ENCODE peak calls at places on chromosome 15, in seven cellular contexts. M, I, N, W, A, C and G are unnamed samples. For H3K4me1, the result is how much of the 10 kb centered on the place peaks cover.

GRCh38 chr15:96314508-96314907 is 16.0 kb upstream of the NR2F2 start:
- DNase-seq in M (no peak), I (no peak), N (no peak), W (no peak), A (no peak), C (no peak), G (no peak)

GRCh38 chr15:29835301-29835700 is 13.0 kb upstream of the TJP1 start:
- DNase-seq in M (no peak), I (no peak), N (no peak), W (no peak), A (no peak), C (no peak), G (no peak)

GRCh38 chr15:82646250-82647044 is 716 bp downstream of the CPEB1 start:
- DNase-seq in M (no peak), I (no peak), N (no peak), W (no peak), A (no peak), C (peak), G (no peak)

GRCh38 chr15:65839354-65839901 is 29.9 kb upstream of the RAB11A start:
- DNase-seq in M (no peak), I (no peak), N (no peak), W (no peak), A (no peak), C (no peak), G (no peak)

GRCh38 chr15:78637776-78638435 is 3.1 kb downstream of the CHRNB4 start:
- DNase-seq in M (no peak), I (no peak), N (no peak), W (no peak), A (no peak), C (no peak), G (no peak)

GRCh38 chr15:101615986-101616848 is 36.0 kb downstream of the TM2D3 start:
- DNase-seq in M (peak), I (no peak), N (peak), W (peak), A (peak), C (peak), G (peak)

GRCh38 chr15:71575474-71576045 is 234.8 kb upstream of the NR2E3 start:
- DNase-seq in M (no peak), I (no peak), N (no peak), W (no peak), A (no peak), C (no peak), G (no peak)

GRCh38 chr15:36529296-36530011 is 50.0 kb upstream of the CDIN1 start:
- DNase-seq in M (no peak), I (no peak), N (no peak), W (no peak), A (no peak), C (no peak), G (no peak)

GRCh38 chr15:56281145-56281544 is 37.5 kb upstream of the RFX7 start:
- DNase-seq in M (no peak), I (no peak), N (no peak), W (no peak), A (no peak), C (no peak), G (no peak)

GRCh38 chr15:38252481-38253311 is at the start of gene SPRED1:
- DNase-seq in M (no peak), I (peak), N (peak), W (peak), A (peak), C (peak), G (peak)

GRCh38 chr15:31455499-31455898 is 128.9 kb downstream of the KLF13 start:
- DNase-seq in M (no peak), I (no peak), N (no peak), W (no peak), A (no peak), C (no peak), G (no peak)

GRCh38 chr15:36831125-36831914 is 251.9 kb downstream of the CDIN1 start:
- DNase-seq in M (no peak), I (no peak), N (no peak), W (no peak), A (no peak), C (no peak), G (no peak)

GRCh38 chr15:62600376-62600775 is 435.3 kb upstream of the C2CD4B start:
- DNase-seq in M (no peak), I (no peak), N (no peak), W (no peak), A (no peak), C (no peak), G (no peak)
- H3K4me1 ChIP-seq in M (under half), I (under half), N (under half), W (under half), A (under half), C (under half), G (under half)

GRCh38 chr15:47719730-47720129 is 2.4 kb downstream of the SEMA6D start:
- DNase-seq in M (no peak), I (no peak), N (no peak), W (no peak), A (no peak), C (no peak), G (no peak)
- H3K4me3 ChIP-seq in M (no peak), I (no peak), N (peak), W (peak), A (peak), C (peak), G (peak)

GRCh38 chr15:98441599-98441998 is 206.7 kb upstream of the IGF1R start:
- DNase-seq in M (no peak), I (no peak), N (no peak), W (no peak), A (no peak), C (no peak), G (no peak)

GRCh38 chr15:98442901-98443300 is 205.4 kb upstream of the IGF1R start:
- DNase-seq in M (no peak), I (no peak), N (no peak), W (no peak), A (no peak), C (no peak), G (no peak)

GRCh38 chr15:98439523-98439942 is 208.8 kb upstream of the IGF1R start:
- DNase-seq in M (no peak), I (no peak), N (no peak), W (no peak), A (no peak), C (no peak), G (no peak)

GRCh38 chr15:98442379-98442833 is 205.9 kb upstream of the IGF1R start:
- DNase-seq in M (peak), I (peak), N (no peak), W (no peak), A (peak), C (no peak), G (no peak)

GRCh38 chr15:98440917-98441316 is 207.4 kb upstream of the IGF1R start:
- DNase-seq in M (no peak), I (no peak), N (no peak), W (no peak), A (no peak), C (no peak), G (no peak)
- H3K4me1 ChIP-seq in M (under half), I (under half), N (under half), W (under half), A (under half), C (under half), G (under half)

DNA sequence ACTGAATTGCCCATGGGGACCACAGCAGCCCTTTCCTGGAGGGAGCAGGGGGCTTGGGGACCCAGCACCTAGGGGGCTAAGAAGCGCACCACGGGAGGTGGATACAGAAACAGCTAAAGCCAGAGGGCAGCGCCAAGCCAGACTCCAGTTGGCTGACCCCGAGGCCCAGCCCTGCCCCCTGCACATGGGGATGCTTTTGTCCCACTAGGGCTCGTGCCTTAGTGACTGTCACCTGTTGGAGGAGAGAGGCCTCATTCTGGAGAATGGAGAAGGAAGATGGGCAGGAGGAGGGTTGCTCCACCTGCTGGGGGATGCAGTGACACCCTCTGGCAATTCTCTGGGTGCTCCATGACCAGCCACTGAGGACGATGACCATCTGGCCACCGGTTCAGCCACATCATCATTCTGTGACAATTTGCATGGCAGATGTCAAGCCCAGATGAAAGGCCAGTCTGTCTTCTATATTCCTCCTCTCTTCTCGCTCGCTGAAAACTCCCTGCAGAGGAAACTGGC is 167.8 kb upstream of the TLE3 start:
- DNase-seq in M (no peak), I (no peak), N (no peak), W (no peak), A (no peak), C (no peak), G (no peak)
- H3K4me3 ChIP-seq in M (no peak), I (no peak), N (no peak), W (no peak), A (no peak), C (no peak), G (no peak)

GRCh38 chr15:70098170-70098460 is 398 bp upstream of the TLE3 start:
- DNase-seq in M (no peak), I (no peak), N (no peak), W (no peak), A (no peak), C (no peak), G (no peak)
- H3K4me1 ChIP-seq in M (under half), I (half or more), N (under half), W (half or more), A (under half), C (half or more), G (under half)

DNA sequence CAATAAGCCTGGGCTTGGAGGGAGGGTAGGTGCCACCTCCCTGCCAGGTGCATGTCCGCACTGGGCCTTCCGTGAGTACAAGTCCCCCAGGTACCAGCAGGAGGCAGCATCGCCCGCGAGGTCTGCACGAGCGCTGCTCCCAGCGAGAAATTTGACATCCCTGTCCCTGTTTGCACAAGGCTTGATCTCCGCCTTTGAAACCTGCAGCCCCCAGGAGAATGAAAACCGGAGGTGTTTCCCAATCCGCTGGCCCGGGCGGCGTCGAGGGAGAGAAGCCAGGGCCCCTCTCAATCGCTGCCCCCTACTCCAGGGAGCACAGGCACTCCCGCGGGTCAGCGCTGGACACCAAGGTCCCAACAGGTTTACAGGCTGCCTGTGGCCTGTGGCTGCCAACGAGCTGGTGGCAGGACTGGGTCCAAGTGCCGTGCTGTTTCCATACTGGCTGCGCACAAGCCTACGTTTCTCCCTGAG is 961 bp downstream of the HAPLN3 start:
- DNase-seq in M (peak), I (peak), N (peak), W (peak), A (peak), C (peak), G (no peak)
- H3K4me3 ChIP-seq in M (peak), I (peak), N (peak), W (peak), A (peak), C (peak), G (peak)

GRCh38 chr15:44718927-44719292 is 7.6 kb downstream of the B2M start:
- DNase-seq in M (no peak), I (no peak), N (no peak), W (no peak), A (no peak), C (no peak), G (no peak)

GRCh38 chr15:44719293-44719999 is 8.1 kb downstream of the B2M start:
- DNase-seq in M (no peak), I (peak), N (no peak), W (no peak), A (peak), C (no peak), G (no peak)

GRCh38 chr15:44716983-44717602 is 5.8 kb downstream of the B2M start:
- DNase-seq in M (no peak), I (no peak), N (no peak), W (no peak), A (no peak), C (no peak), G (no peak)

GRCh38 chr15:44720460-44721185 is 9.3 kb downstream of the B2M start:
- DNase-seq in M (no peak), I (no peak), N (no peak), W (no peak), A (no peak), C (no peak), G (no peak)

GRCh38 chr15:44718180-44718926 is 7.0 kb downstream of the B2M start:
- DNase-seq in M (no peak), I (no peak), N (no peak), W (no peak), A (no peak), C (no peak), G (no peak)
- H3K4me1 ChIP-seq in M (under half), I (half or more), N (under half), W (half or more), A (under half), C (under half), G (under half)

GRCh38 chr15:93861413-93861812 is 369.9 kb upstream of the MCTP2 start:
- DNase-seq in M (no peak), I (peak), N (no peak), W (no peak), A (no peak), C (no peak), G (no peak)

GRCh38 chr15:93862791-93863190 is 368.6 kb upstream of the MCTP2 start:
- DNase-seq in M (no peak), I (no peak), N (no peak), W (no peak), A (no peak), C (no peak), G (peak)

GRCh38 chr15:93859176-93859575 is 372.2 kb upstream of the MCTP2 start:
- DNase-seq in M (no peak), I (no peak), N (no peak), W (no peak), A (no peak), C (no peak), G (no peak)

GRCh38 chr15:93865610-93866009 is 365.8 kb upstream of the MCTP2 start:
- DNase-seq in M (no peak), I (no peak), N (no peak), W (no peak), A (no peak), C (no peak), G (no peak)

GRCh38 chr15:93861956-93862741 is 369.2 kb upstream of the MCTP2 start:
- DNase-seq in M (no peak), I (no peak), N (no peak), W (no peak), A (no peak), C (no peak), G (peak)
- H3K4me3 ChIP-seq in M (no peak), I (no peak), N (no peak), W (no peak), A (no peak), C (no peak), G (no peak)